ENCODE peak calls at places on chromosomes 12 and 14, in five cellular contexts. W is DMS 273 treated with DMSO at 0.1 percent for 48 hours, J is heart right ventricle, U is NCI-H524, M is pancreas. E is an unnamed sample.
A peak's percentile ranks its signal among the peaks of the same experiment; 100 is the strongest.

GRCh38 chr14:76911473-76911872 is 85.3 kb downstream of the LRRC74A start:
- DNase-seq in W (no peak), J (no peak), U (peak; percentile 75), M (no peak), E (no peak)

GRCh38 chr14:105473677-105474477 is 744 bp upstream of the CRIP2 start:
- DNase-seq in W (peak; percentile 76), J (peak; percentile 98), U (peak; percentile 91), M (peak; percentile 87), E (no peak)

GRCh38 chr12:124321040-124321481 is 26.2 kb downstream of the RFLNA start:
- DNase-seq in W (no peak), J (peak; percentile 79), U (peak; percentile 34), M (peak; percentile 71), E (peak; percentile 60)

GRCh38 chr12:104768033-104768432 is 190.1 kb downstream of the SLC41A2 start:
- DNase-seq in W (no peak), J (no peak), U (no peak), M (no peak), E (no peak)

GRCh38 chr12:76555797-76556196 is 3.8 kb downstream of the OSBPL8 start:
- DNase-seq in W (no peak), J (no peak), U (no peak), M (no peak), E (no peak)

GRCh38 chr12:79329933-79330332 is 360.8 kb downstream of the PAWR start:
- DNase-seq in W (no peak), J (no peak), U (no peak), M (no peak), E (no peak)

GRCh38 chr14:89702151-89702936 is 252.2 kb downstream of the EFCAB11 start:
- DNase-seq in W (peak; percentile 39), J (no peak), U (peak; percentile 89), M (peak; percentile 18), E (no peak)

GRCh38 chr12:110931315-110931728 is 10.9 kb upstream of the MYL2 start:
- DNase-seq in W (no peak), J (peak; percentile 82), U (peak; percentile 10), M (no peak), E (no peak)

GRCh38 chr12:121996945-121997612 is 24.6 kb upstream of the BCL7A start:
- DNase-seq in W (no peak), J (no peak), U (no peak), M (no peak), E (no peak)

GRCh38 chr12:39227218-39227617 is 215.7 kb downstream of the KIF21A start:
- DNase-seq in W (no peak), J (no peak), U (no peak), M (no peak), E (no peak)

E was measured in GM18507.